ENCODE peak calls at places on chromosome 4, in seven cellular contexts. One of them, this sample, is unnamed.

GRCh38 chr4:103012594-103012993 is 6.9 kb downstream of the SLC9B1 start:
- DNase-seq in fibroblast of lung: peak; percentile 17
- DNase-seq in HCT116: no peak
- DNase-seq in suprapubic skin: no peak
- DNase-seq in testis: no peak
- DNase-seq in heart left ventricle: no peak
- DNase-seq in heart right ventricle: no peak
- DNase-seq in this sample: no peak

GRCh38 chr4:73208376-73208775 is 50.2 kb downstream of the ANKRD17 start:
- DNase-seq in testis: no peak
- DNase-seq in heart left ventricle: no peak
- DNase-seq in HCT116: no peak
- DNase-seq in suprapubic skin: no peak
- DNase-seq in heart right ventricle: no peak
- DNase-seq in fibroblast of lung: peak; percentile 79
- DNase-seq in this sample: no peak

GRCh38 chr4:24794916-24795665 is at the start of gene SOD3:
- DNase-seq in HCT116: no peak
- DNase-seq in suprapubic skin: peak; percentile 86
- DNase-seq in testis: peak; percentile 91
- DNase-seq in heart left ventricle: peak; percentile 87
- DNase-seq in heart right ventricle: peak; percentile 80
- DNase-seq in fibroblast of lung: peak; percentile 91
- DNase-seq in this sample: peak; percentile 94

GRCh38 chr4:143329985-143330384 is 6.7 kb upstream of the GAB1 start:
- DNase-seq in heart right ventricle: no peak
- DNase-seq in HCT116: no peak
- DNase-seq in suprapubic skin: no peak
- DNase-seq in heart left ventricle: no peak
- DNase-seq in testis: no peak
- DNase-seq in fibroblast of lung: no peak
- DNase-seq in this sample: no peak

GRCh38 chr4:142446965-142447474 is 399.1 kb downstream of the INPP4B start:
- DNase-seq in heart right ventricle: no peak
- DNase-seq in testis: no peak
- DNase-seq in suprapubic skin: no peak
- DNase-seq in HCT116: no peak
- DNase-seq in fibroblast of lung: no peak
- DNase-seq in heart left ventricle: no peak
- DNase-seq in this sample: no peak

GRCh38 chr4:169225812-169226211 is 44.9 kb downstream of the SH3RF1 start:
- DNase-seq in fibroblast of lung: peak; percentile 79
- DNase-seq in testis: no peak
- DNase-seq in heart left ventricle: no peak
- DNase-seq in suprapubic skin: no peak
- DNase-seq in heart right ventricle: no peak
- DNase-seq in HCT116: peak; percentile 76
- DNase-seq in this sample: no peak

GRCh38 chr4:184357164-184357563 is 117.2 kb downstream of the IRF2 start:
- DNase-seq in testis: no peak
- DNase-seq in fibroblast of lung: no peak
- DNase-seq in heart left ventricle: no peak
- DNase-seq in heart right ventricle: no peak
- DNase-seq in HCT116: no peak
- DNase-seq in suprapubic skin: no peak
- DNase-seq in this sample: no peak

GRCh38 chr4:110396963-110397362 is 79.0 kb upstream of the ENPEP start:
- DNase-seq in fibroblast of lung: no peak
- DNase-seq in suprapubic skin: no peak
- DNase-seq in testis: no peak
- DNase-seq in HCT116: no peak
- DNase-seq in heart left ventricle: no peak
- DNase-seq in heart right ventricle: no peak
- DNase-seq in this sample: no peak

GRCh38 chr4:88257726-88258125 is 26.6 kb downstream of the PPM1K start:
- DNase-seq in fibroblast of lung: no peak
- DNase-seq in heart right ventricle: no peak
- DNase-seq in suprapubic skin: no peak
- DNase-seq in HCT116: no peak
- DNase-seq in heart left ventricle: no peak
- DNase-seq in testis: no peak
- DNase-seq in this sample: no peak

GRCh38 chr4:117376700-117377099 is 291.3 kb upstream of the TRAM1L1 start:
- DNase-seq in testis: no peak
- DNase-seq in heart right ventricle: no peak
- DNase-seq in fibroblast of lung: no peak
- DNase-seq in HCT116: no peak
- DNase-seq in heart left ventricle: no peak
- DNase-seq in suprapubic skin: no peak
- DNase-seq in this sample: no peak

GRCh38 chr4:81164623-81165416 is 50.2 kb downstream of the PRKG2 start:
- DNase-seq in suprapubic skin: no peak
- DNase-seq in testis: no peak
- DNase-seq in fibroblast of lung: peak; percentile 77
- DNase-seq in heart right ventricle: no peak
- DNase-seq in HCT116: peak; percentile 92
- DNase-seq in heart left ventricle: no peak
- DNase-seq in this sample: no peak

GRCh38 chr4:132498215-132498614 is 650.9 kb upstream of the PCDH10 start:
- DNase-seq in suprapubic skin: no peak
- DNase-seq in testis: no peak
- DNase-seq in HCT116: no peak
- DNase-seq in fibroblast of lung: no peak
- DNase-seq in heart right ventricle: no peak
- DNase-seq in heart left ventricle: no peak
- DNase-seq in this sample: no peak

GRCh38 chr4:67130411-67130810 is 414.9 kb downstream of the CENPC start:
- DNase-seq in testis: no peak
- DNase-seq in HCT116: no peak
- DNase-seq in fibroblast of lung: peak; percentile 4
- DNase-seq in heart left ventricle: no peak
- DNase-seq in heart right ventricle: no peak
- DNase-seq in suprapubic skin: no peak
- DNase-seq in this sample: no peak

GRCh38 chr4:176489001-176489400 is 169.2 kb downstream of the SPCS3 start:
- DNase-seq in fibroblast of lung: no peak
- DNase-seq in heart left ventricle: no peak
- DNase-seq in suprapubic skin: no peak
- DNase-seq in testis: no peak
- DNase-seq in heart right ventricle: no peak
- DNase-seq in HCT116: no peak
- DNase-seq in this sample: no peak

GRCh38 chr4:14743601-14744000 is 258.7 kb upstream of the CPEB2 start:
- DNase-seq in fibroblast of lung: no peak
- DNase-seq in suprapubic skin: no peak
- DNase-seq in HCT116: no peak
- DNase-seq in testis: no peak
- DNase-seq in heart right ventricle: no peak
- DNase-seq in heart left ventricle: no peak
- DNase-seq in this sample: no peak

GRCh38 chr4:76690906-76691275 is 207.1 kb downstream of the SOWAHB start:
- DNase-seq in heart right ventricle: no peak
- DNase-seq in fibroblast of lung: no peak
- DNase-seq in suprapubic skin: no peak
- DNase-seq in HCT116: no peak
- DNase-seq in testis: no peak
- DNase-seq in heart left ventricle: no peak
- DNase-seq in this sample: no peak

GRCh38 chr4:52822583-52823477 is 39.3 kb upstream of the RASL11B start:
- DNase-seq in HCT116: peak; percentile 41
- DNase-seq in fibroblast of lung: peak; percentile 83
- DNase-seq in testis: no peak
- DNase-seq in heart left ventricle: no peak
- DNase-seq in suprapubic skin: no peak
- DNase-seq in heart right ventricle: no peak
- DNase-seq in this sample: no peak

GRCh38 chr4:168648929-168649328 is 152.1 kb downstream of the PALLD start:
- DNase-seq in HCT116: no peak
- DNase-seq in heart right ventricle: no peak
- DNase-seq in suprapubic skin: no peak
- DNase-seq in fibroblast of lung: peak; percentile 91
- DNase-seq in testis: no peak
- DNase-seq in heart left ventricle: no peak
- DNase-seq in this sample: no peak

GRCh38 chr4:48110452-48110978 is 23.5 kb downstream of the TXK start:
- DNase-seq in suprapubic skin: no peak
- DNase-seq in heart right ventricle: no peak
- DNase-seq in heart left ventricle: no peak
- DNase-seq in HCT116: no peak
- DNase-seq in testis: no peak
- DNase-seq in fibroblast of lung: peak; percentile 27
- DNase-seq in this sample: no peak

GRCh38 chr4:88442636-88443260 is 14.2 kb upstream of the HERC5 start:
- DNase-seq in suprapubic skin: no peak
- DNase-seq in testis: peak; percentile 44
- DNase-seq in fibroblast of lung: peak; percentile 10
- DNase-seq in HCT116: no peak
- DNase-seq in heart left ventricle: no peak
- DNase-seq in heart right ventricle: no peak
- DNase-seq in this sample: no peak

GRCh38 chr4:138053601-138054322 is 188.4 kb downstream of the SLC7A11 start:
- DNase-seq in testis: no peak
- DNase-seq in fibroblast of lung: peak; percentile 94
- DNase-seq in heart left ventricle: no peak
- DNase-seq in suprapubic skin: no peak
- DNase-seq in HCT116: peak; percentile 61
- DNase-seq in heart right ventricle: no peak
- DNase-seq in this sample: no peak

GRCh38 chr4:152352645-152353116 is 183.2 kb downstream of the FBXW7 start:
- DNase-seq in heart left ventricle: no peak
- DNase-seq in fibroblast of lung: peak; percentile 99
- DNase-seq in heart right ventricle: peak; percentile 23
- DNase-seq in suprapubic skin: peak; percentile 67
- DNase-seq in HCT116: peak; percentile 81
- DNase-seq in testis: peak; percentile 63
- DNase-seq in this sample: no peak

DNA sequence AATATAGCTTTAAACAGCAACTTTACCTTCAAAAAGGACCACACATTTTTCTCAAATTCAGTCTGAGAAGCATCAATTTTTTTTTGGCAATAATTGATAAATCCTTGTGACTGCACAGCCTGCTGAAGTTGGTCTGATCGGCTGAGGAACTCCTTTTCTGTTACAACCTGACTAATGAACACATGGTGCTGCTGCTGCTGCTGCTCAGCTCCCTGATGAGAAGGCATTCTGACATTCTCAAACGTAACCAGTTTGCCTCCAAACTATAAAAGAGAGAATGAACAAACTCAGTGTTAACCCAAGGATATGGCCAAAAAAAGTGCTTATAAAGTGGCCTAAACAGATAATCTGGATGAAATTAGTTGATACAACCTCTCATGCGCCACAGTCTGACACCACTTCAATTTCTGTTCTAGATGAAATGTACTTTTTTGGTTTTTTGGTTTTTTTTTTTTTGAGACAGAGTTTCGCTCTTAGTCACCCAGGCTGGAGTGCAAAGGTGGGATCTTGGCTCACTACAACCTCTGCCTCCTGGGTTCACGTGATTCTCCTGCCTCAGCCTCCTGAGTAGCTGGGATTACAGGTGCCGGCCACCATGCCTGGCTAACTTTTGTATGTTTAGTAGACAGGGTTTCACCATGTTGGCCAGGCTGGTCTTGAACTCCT is 26.5 kb downstream of the SEC31A start:
- DNase-seq in suprapubic skin: no peak
- DNase-seq in heart right ventricle: no peak
- DNase-seq in fibroblast of lung: no peak
- DNase-seq in heart left ventricle: no peak
- DNase-seq in testis: no peak
- DNase-seq in HCT116: no peak
- DNase-seq in this sample: no peak
- H3K27me3 ChIP-seq in suprapubic skin: no peaks in the 10 kb centered on the region
- H3K27me3 ChIP-seq in heart right ventricle: no peaks in the 10 kb centered on the region
- H3K27me3 ChIP-seq in fibroblast of lung: no peaks in the 10 kb centered on the region
- H3K27me3 ChIP-seq in heart left ventricle: no peaks in the 10 kb centered on the region
- H3K27me3 ChIP-seq in testis: no peaks in the 10 kb centered on the region
- H3K27me3 ChIP-seq in HCT116: no peaks in the 10 kb centered on the region
- H3K27me3 ChIP-seq in this sample: no peaks in the 10 kb centered on the region

DNA sequence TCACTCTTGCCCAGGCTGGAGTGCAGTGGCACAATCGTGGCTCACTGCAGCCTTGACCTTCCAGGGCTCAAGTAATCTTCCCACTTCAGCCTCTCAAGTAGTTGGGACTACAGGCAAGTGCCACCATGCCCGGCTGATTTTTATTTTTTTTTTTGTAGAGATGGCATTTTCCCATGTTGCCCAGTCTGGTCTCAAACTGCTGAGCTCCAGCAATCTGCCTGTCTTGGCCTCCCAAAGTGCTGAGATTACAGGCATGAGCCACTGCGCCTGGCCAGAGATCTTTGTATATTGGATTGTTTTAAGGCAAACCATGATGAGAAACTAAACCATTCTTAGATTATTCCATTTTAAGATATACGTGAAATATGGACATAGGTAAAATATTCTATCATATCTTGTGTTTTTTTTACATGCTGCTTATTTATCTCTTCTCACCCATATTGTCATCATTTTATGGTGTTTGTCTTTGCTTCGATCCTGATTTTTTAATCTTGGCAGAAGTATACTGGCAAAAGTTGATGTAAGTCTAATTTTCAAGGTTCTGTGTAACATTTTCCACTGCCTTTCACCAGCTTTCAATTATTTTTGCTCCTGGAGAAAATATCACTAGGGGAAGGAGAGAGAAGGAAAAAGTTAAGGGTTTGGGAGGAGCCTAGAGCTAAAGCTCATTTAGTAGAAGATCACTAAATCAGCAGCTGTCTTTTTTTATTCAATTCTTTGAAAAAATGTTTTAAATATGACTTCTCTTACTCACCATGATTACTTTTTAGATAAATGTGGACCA is 27.8 kb downstream of the PDLIM5 start:
- DNase-seq in heart right ventricle: no peak
- DNase-seq in HCT116: no peak
- DNase-seq in testis: no peak
- DNase-seq in suprapubic skin: no peak
- DNase-seq in heart left ventricle: no peak
- DNase-seq in fibroblast of lung: no peak
- DNase-seq in this sample: no peak
- H3K4me3 ChIP-seq in heart right ventricle: peak overlapping the region; percentile 2
- H3K4me3 ChIP-seq in HCT116: no peak overlapping the region
- H3K4me3 ChIP-seq in testis: no peak overlapping the region
- H3K4me3 ChIP-seq in suprapubic skin: no peak overlapping the region
- H3K4me3 ChIP-seq in heart left ventricle: no peak overlapping the region
- H3K4me3 ChIP-seq in fibroblast of lung: no peak overlapping the region
- H3K4me3 ChIP-seq in this sample: no peak overlapping the region

DNA sequence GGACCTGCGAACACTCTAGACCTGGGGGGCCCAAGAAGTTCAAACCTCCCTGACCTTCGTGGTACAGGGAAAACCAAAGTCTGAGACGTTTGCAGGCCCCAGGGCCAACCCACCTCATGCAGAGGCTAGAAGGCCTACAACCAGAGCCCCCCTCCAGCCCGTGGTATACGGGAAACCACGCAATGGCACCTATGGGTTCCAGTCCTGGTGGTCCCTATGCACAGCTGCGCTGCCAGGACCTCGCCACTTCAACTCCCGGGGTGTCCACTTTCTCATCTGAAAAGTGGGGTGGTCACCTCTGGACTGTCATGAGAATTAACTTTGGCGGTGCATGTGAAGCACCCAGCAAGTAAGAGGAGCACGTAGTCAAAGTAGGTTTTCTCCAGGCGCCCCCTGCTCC is 8.4 kb upstream of the MSX1 start:
- DNase-seq in testis: no peak
- DNase-seq in suprapubic skin: no peak
- DNase-seq in fibroblast of lung: no peak
- DNase-seq in HCT116: no peak
- DNase-seq in heart left ventricle: peak; percentile 14
- DNase-seq in heart right ventricle: no peak
- DNase-seq in this sample: peak; percentile 41
- H3K27me3 ChIP-seq in testis: peaks cover 4% of the 10 kb centered on the region
- H3K27me3 ChIP-seq in suprapubic skin: peaks cover 84% of the 10 kb centered on the region
- H3K27me3 ChIP-seq in fibroblast of lung: peaks cover 9% of the 10 kb centered on the region
- H3K27me3 ChIP-seq in HCT116: no peaks in the 10 kb centered on the region
- H3K27me3 ChIP-seq in heart left ventricle: peaks cover 97% of the 10 kb centered on the region
- H3K27me3 ChIP-seq in heart right ventricle: peaks cover 98% of the 10 kb centered on the region
- H3K27me3 ChIP-seq in this sample: no peaks in the 10 kb centered on the region

GRCh38 chr4:40200881-40201797 is 4.3 kb downstream of the RHOH start:
- DNase-seq in heart right ventricle: no peak
- DNase-seq in HCT116: no peak
- DNase-seq in fibroblast of lung: peak; percentile 26
- DNase-seq in heart left ventricle: no peak
- DNase-seq in testis: no peak
- DNase-seq in suprapubic skin: no peak
- DNase-seq in this sample: no peak
- H3K4me3 ChIP-seq in heart right ventricle: no peak overlapping the region
- H3K4me3 ChIP-seq in HCT116: no peak overlapping the region
- H3K4me3 ChIP-seq in fibroblast of lung: no peak overlapping the region
- H3K4me3 ChIP-seq in heart left ventricle: no peak overlapping the region
- H3K4me3 ChIP-seq in testis: no peak overlapping the region
- H3K4me3 ChIP-seq in suprapubic skin: peak overlapping the region; percentile 3
- H3K4me3 ChIP-seq in this sample: no peak overlapping the region